ENCODE peak calls at places on chromosomes 16 and 17, in five cellular contexts. L, G, X, J and T are unnamed samples.

GRCh38 chr17:6706996-6707395 is 6.2 kb downstream of the SLC13A5 start:
- DNase-seq in J (no peak), G (no peak), X (no peak), L (no peak), T (no peak)

GRCh38 chr16:66344533-66345145 is 21.9 kb upstream of the CDH5 start:
- DNase-seq in X (no peak), G (no peak), J (peak), L (peak), T (no peak)

GRCh38 chr17:36939059-36939943 is 2.0 kb downstream of the LHX1 start:
- DNase-seq in L (no peak), X (no peak), J (no peak), G (no peak), T (no peak)

GRCh38 chr17:8894673-8895578 is 27.5 kb upstream of the PIK3R6 start:
- DNase-seq in X (no peak), J (no peak), G (no peak), L (no peak), T (peak)

GRCh38 chr16:89150090-89150835 is 21.3 kb upstream of the CDH15 start:
- DNase-seq in G (no peak), X (no peak), J (no peak), L (no peak), T (no peak)

GRCh38 chr17:59401725-59402124 is 70.3 kb downstream of the YPEL2 start:
- DNase-seq in J (no peak), X (no peak), L (no peak), G (no peak), T (no peak)

GRCh38 chr16:68147438-68147837 is 62.3 kb downstream of the NFATC3 start:
- DNase-seq in G (no peak), L (no peak), J (no peak), X (no peak), T (no peak)

GRCh38 chr17:63446981-63447687 is 1.0 kb upstream of the CYB561 start:
- DNase-seq in X (peak), J (no peak), G (peak), L (peak), T (peak)

GRCh38 chr17:81681672-81682071 is 1.9 kb downstream of the ARL16 start:
- DNase-seq in G (no peak), X (no peak), L (no peak), J (no peak), T (no peak)

GRCh38 chr17:7019839-7020519 is 2.9 kb upstream of the BCL6B start:
- DNase-seq in X (no peak), L (no peak), G (peak), J (no peak), T (no peak)

GRCh38 chr17:57550671-57551315 is 194.3 kb downstream of the CCDC182 start:
- DNase-seq in X (no peak), J (no peak), G (no peak), L (no peak), T (no peak)

GRCh38 chr16:9446471-9447194 is 355.2 kb downstream of the HAPSTR1 start:
- DNase-seq in G (no peak), J (no peak), X (no peak), L (no peak), T (no peak)

GRCh38 chr17:62827722-62828498 is 19.8 kb upstream of the MARCHF10 start:
- DNase-seq in X (no peak), L (no peak), J (no peak), G (no peak), T (no peak)

GRCh38 chr17:44916781-44917241 is 1.5 kb upstream of the GFAP start:
- DNase-seq in X (no peak), J (no peak), G (peak), L (no peak), T (no peak)

GRCh38 chr17:15233022-15233805 is 31.9 kb downstream of the PMP22 start:
- DNase-seq in G (no peak), X (no peak), L (no peak), J (no peak), T (no peak)

GRCh38 chr17:45782889-45783592 is 1.1 kb upstream of the CRHR1 start:
- DNase-seq in L (peak), J (no peak), X (no peak), G (no peak), T (no peak)

GRCh38 chr16:47965439-47965838 is 190.4 kb downstream of the ABCC12 start:
- DNase-seq in X (no peak), L (no peak), J (no peak), G (no peak), T (no peak)